ENCODE peak calls at places on chromosome 18, in seven cellular contexts. A, Y, Z, O, P, H and W are unnamed samples.
A peak's percentile ranks its signal among the peaks of the same experiment; 100 is the strongest.

GRCh38 chr18:5455644-5456043 is 88.2 kb downstream of the EPB41L3 start:
- DNase-seq in P (no peak), Z (no peak), H (no peak), Y (no peak), A (peak; percentile 35), O (no peak), W (no peak)

GRCh38 chr18:79575891-79576685 is 103.5 kb upstream of the CTDP1 start:
- DNase-seq in Z (peak; percentile 62), P (no peak), H (peak; percentile 81), Y (peak; percentile 75), A (no peak), O (peak; percentile 34), W (peak; percentile 72)

GRCh38 chr18:490024-490366 is 10.5 kb downstream of the COLEC12 start:
- DNase-seq in A (no peak), Y (no peak), H (no peak), Z (no peak), P (no peak), O (no peak), W (peak; percentile 92)

GRCh38 chr18:50853863-50854271 is 25.1 kb upstream of the ME2 start:
- DNase-seq in P (peak; percentile 79), H (no peak), Z (no peak), Y (no peak), A (no peak), O (no peak), W (no peak)

GRCh38 chr18:78789850-78790249 is 189.8 kb upstream of the SALL3 start:
- DNase-seq in Y (no peak), Z (no peak), H (no peak), P (no peak), A (no peak), O (no peak), W (no peak)

GRCh38 chr18:68472701-68473295 is 242.1 kb downstream of the TMX3 start:
- DNase-seq in Y (no peak), O (no peak), A (no peak), P (no peak), H (no peak), Z (no peak), W (peak; percentile 2)

GRCh38 chr18:23716516-23716915 is 27.3 kb downstream of the LAMA3 start:
- DNase-seq in Y (no peak), H (no peak), Z (no peak), P (no peak), A (no peak), O (no peak), W (peak; percentile 32)

GRCh38 chr18:68564961-68565360 is 149.9 kb downstream of the TMX3 start:
- DNase-seq in H (no peak), P (no peak), A (no peak), Y (no peak), O (no peak), Z (no peak), W (no peak)

GRCh38 chr18:76456018-76456750 is 38.9 kb downstream of the ZNF516 start:
- DNase-seq in O (no peak), H (no peak), Z (no peak), P (no peak), A (no peak), Y (no peak), W (no peak)

GRCh38 chr18:37385846-37386435 is 179.7 kb downstream of the CELF4 start:
- DNase-seq in O (no peak), A (peak; percentile 35), P (peak; percentile 27), Z (no peak), H (no peak), Y (no peak), W (no peak)

GRCh38 chr18:23793985-23794867 is 105.0 kb downstream of the LAMA3 start:
- DNase-seq in A (no peak), Z (no peak), O (no peak), H (no peak), Y (no peak), P (no peak), W (no peak)

GRCh38 chr18:23732439-23732838 is 43.2 kb downstream of the LAMA3 start:
- DNase-seq in A (no peak), P (no peak), Y (no peak), Z (no peak), H (no peak), O (no peak), W (no peak)

GRCh38 chr18:53375641-53376040 is 848.8 kb downstream of the MBD2 start:
- DNase-seq in O (no peak), P (no peak), Y (no peak), A (no peak), Z (no peak), H (no peak), W (no peak)

DNA sequence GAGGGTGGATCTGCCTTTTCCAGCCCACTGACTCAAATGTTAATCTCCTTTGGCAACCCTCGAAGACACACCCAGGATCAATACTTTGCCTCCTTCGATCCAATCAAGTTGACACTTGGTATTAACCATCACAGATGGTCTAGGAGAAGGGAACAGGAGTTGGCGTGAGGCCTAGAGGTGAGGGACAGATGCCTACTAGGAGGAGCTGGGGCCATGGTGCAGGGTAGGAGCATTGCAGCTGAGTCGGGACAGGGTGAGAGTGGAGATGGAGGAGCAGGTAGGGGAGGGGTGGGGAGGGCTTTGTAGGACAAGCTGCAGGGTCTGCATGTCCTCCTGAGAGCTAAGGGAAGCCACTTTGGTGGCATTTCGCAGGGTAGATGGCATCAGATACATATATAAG is 140.0 kb downstream of the VAPA start:
- DNase-seq in O (no peak), H (no peak), Z (peak; percentile 33), Y (no peak), P (no peak), A (no peak), W (no peak)
- H3K4me1 ChIP-seq in O (peaks cover 23% of the 10 kb centered on the region), H (no peaks in the 10 kb centered on the region), Z (peaks cover 7% of the 10 kb centered on the region), Y (no peaks in the 10 kb centered on the region), P (peaks cover 13% of the 10 kb centered on the region), A (no peaks in the 10 kb centered on the region), W (peaks cover 48% of the 10 kb centered on the region)

GRCh38 chr18:70288851-70289328 is at the start of gene SOCS6:
- DNase-seq in H (peak; percentile 69), A (peak; percentile 16), O (peak; percentile 59), P (no peak), Z (peak; percentile 31), Y (peak; percentile 30), W (peak; percentile 65)
- H3K4me3 ChIP-seq in H (peak within 1 kb of the TSS; percentile 55), A (peak within 1 kb of the TSS; percentile 28), O (peak within 1 kb of the TSS; percentile 80), P (peak within 1 kb of the TSS; percentile 89), Z (peak within 1 kb of the TSS; percentile 52), Y (peak within 1 kb of the TSS; percentile 72), W (peak within 1 kb of the TSS; percentile 97)

GRCh38 chr18:26549103-26549485 is 741 bp upstream of the KCTD1 start:
- DNase-seq in P (peak; percentile 57), A (no peak), H (no peak), O (peak; percentile 16), Y (peak; percentile 61), Z (no peak), W (peak; percentile 49)
- H3K27ac ChIP-seq in P (peak overlapping the region; percentile 99), A (no peak overlapping the region), H (peak overlapping the region; percentile 85), O (peak overlapping the region; percentile 73), Y (peak overlapping the region; percentile 79), Z (peak overlapping the region; percentile 53), W (peak overlapping the region; percentile 19)

DNA sequence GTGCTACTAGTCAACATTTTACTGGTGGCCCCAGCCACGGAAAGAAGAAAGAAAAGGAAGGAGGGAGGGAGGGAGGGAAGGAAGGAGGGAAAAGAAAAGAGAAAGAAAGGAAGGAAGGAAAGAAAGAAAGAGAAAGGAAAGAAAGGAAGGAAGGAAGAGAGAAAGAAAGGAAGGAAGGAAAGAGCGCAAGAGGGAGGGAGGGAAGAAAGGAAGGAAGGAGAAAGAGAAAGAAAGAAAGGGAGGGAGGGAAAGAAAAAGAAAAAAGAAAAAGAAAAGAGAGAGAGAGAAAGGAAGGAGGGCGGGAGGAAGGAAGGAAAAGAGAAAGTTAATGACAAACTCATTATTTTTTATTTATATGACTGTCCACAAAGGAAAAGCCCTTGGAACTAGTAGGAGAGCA is 34.9 kb upstream of the SLC35G4 start:
- DNase-seq in H (no peak), A (no peak), Z (no peak), O (no peak), P (no peak), Y (no peak), W (no peak)
- H3K4me1 ChIP-seq in H (no peaks in the 10 kb centered on the region), A (peaks cover 12% of the 10 kb centered on the region), Z (no peaks in the 10 kb centered on the region), O (no peaks in the 10 kb centered on the region), P (no peaks in the 10 kb centered on the region), Y (no peaks in the 10 kb centered on the region), W (no peaks in the 10 kb centered on the region)

GRCh38 chr18:7749001-7749391 is 181.9 kb downstream of the PTPRM start:
- DNase-seq in O (no peak), Z (no peak), A (no peak), Y (no peak), H (no peak), P (no peak), W (no peak)
- H3K4me3 ChIP-seq in O (no peak overlapping the region), Z (no peak overlapping the region), A (no peak overlapping the region), Y (no peak overlapping the region), H (no peak overlapping the region), P (no peak overlapping the region), W (no peak overlapping the region)

DNA sequence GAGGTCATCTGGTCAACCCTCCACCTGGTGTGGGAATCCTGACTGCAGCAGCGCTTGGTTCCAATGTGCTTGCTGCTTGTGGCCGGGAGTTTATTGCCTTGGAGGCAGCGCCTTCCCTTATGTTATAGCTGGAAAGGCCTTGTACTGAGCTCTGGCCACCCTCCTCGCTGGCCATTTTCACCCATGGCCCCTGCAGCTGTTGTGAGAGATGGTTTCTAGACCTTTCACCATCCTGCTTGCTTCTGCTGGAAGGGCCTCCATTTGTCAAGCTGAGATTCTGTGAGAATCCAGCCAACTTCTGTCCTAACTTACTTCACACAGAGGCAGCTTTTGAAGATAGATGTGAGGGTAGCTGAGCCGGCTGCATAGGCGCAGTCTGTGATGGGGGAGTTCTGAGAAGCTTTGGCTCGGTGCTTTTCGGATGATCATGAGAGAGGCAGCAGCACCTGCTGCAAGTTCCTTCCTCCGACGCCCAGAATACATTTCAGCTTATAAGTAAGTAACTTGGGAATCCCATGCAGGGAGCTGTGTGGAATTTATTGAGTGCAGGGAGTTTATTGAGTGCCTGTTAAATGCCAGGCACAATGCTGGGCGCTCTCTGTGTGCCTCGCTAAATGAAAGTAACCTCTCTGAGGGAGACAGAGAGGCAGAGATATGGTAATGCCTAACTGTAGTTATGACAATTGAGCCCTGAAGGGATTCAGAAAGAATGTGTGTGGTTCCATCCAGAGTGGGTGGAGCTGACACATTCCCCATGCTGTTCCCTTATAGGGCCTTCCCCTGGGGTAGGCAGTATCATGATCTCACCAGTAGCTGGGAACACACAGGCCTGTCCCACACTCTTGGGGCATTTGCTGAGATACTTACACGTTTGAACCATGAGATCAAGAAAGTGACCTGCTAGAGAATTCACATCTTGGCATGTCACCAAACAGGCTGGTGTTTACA is 8.9 kb downstream of the CTIF start:
- DNase-seq in A (no peak), H (no peak), O (peak; percentile 34), Y (no peak), P (peak; percentile 38), Z (no peak), W (peak; percentile 93)
- H3K27ac ChIP-seq in A (no peak overlapping the region), H (no peak overlapping the region), O (peak overlapping the region; percentile 79), Y (peak overlapping the region; percentile 7), P (peak overlapping the region; percentile 59), Z (no peak overlapping the region), W (peak overlapping the region; percentile 89)

GRCh38 chr18:2959341-2959740 is 53.6 kb downstream of the LPIN2 start:
- DNase-seq in P (no peak), Z (no peak), H (no peak), A (peak; percentile 11), Y (no peak), O (no peak), W (no peak)
- H3K4me1 ChIP-seq in P (no peaks in the 10 kb centered on the region), Z (peaks cover 3% of the 10 kb centered on the region), H (peaks cover 4% of the 10 kb centered on the region), A (peaks cover 93% of the 10 kb centered on the region), Y (peaks cover 6% of the 10 kb centered on the region), O (peaks cover 26% of the 10 kb centered on the region), W (peaks cover 10% of the 10 kb centered on the region)

GRCh38 chr18:33440011-33440383 is 524 bp downstream of the CCDC178 start:
- DNase-seq in Y (peak; percentile 31), O (peak; percentile 8), P (peak; percentile 48), Z (peak; percentile 20), H (peak; percentile 43), A (no peak), W (no peak)
- H3K4me3 ChIP-seq in Y (peak overlapping the region; percentile 50), O (peak overlapping the region; percentile 51), P (peak overlapping the region; percentile 40), Z (peak overlapping the region; percentile 0), H (no peak overlapping the region), A (no peak overlapping the region), W (no peak overlapping the region)